ENCODE peak calls at places on chromosomes 7 and 10, in nine cellular contexts. H is lower lobe of right lung, J is A673, D is fibroblast of lung, W is astrocyte of the spinal cord, N is fibroblast of mammary gland, Z is adrenal gland, B is AG09309, K is fibroblast of villous mesenchyme. O is an unnamed sample.

GRCh38 chr10:123904834-123905409 is 13.3 kb upstream of the CPXM2 start:
- DNase-seq in H (no peak), J (no peak), D (no peak), W (no peak), N (no peak), Z (no peak), B (no peak), K (no peak), O (no peak)

GRCh38 chr10:82982110-82982608 is 1107.2 kb downstream of the NRG3 start:
- DNase-seq in H (no peak), J (no peak), D (peak), W (peak), N (peak), Z (no peak), B (peak), K (peak), O (peak)

GRCh38 chr10:2897619-2898508 is 169.5 kb upstream of the PFKP start:
- DNase-seq in H (no peak), J (peak), D (peak), W (no peak), N (no peak), Z (no peak), B (peak), K (no peak), O (no peak)

GRCh38 chr7:128407751-128408708 is 1.8 kb downstream of the IMPDH1 start:
- DNase-seq in H (no peak), J (peak), D (no peak), W (no peak), N (no peak), Z (no peak), B (no peak), K (peak), O (no peak)

GRCh38 chr10:7788640-7789335 is 811 bp downstream of the ATP5F1C start:
- DNase-seq in H (no peak), J (peak), D (peak), W (peak), N (peak), Z (peak), B (no peak), K (peak), O (peak)

GRCh38 chr10:34815174-34816066 is at the start of gene PARD3:
- DNase-seq in H (peak), J (peak), D (peak), W (peak), N (peak), Z (peak), B (no peak), K (peak), O (peak)

GRCh38 chr7:71237945-71238344 is 106.0 kb downstream of the GALNT17 start:
- DNase-seq in H (no peak), J (no peak), D (no peak), W (no peak), N (no peak), Z (no peak), B (no peak), K (no peak), O (no peak)

GRCh38 chr7:118352854-118353453 is 128.4 kb downstream of the ANKRD7 start:
- DNase-seq in H (no peak), J (peak), D (peak), W (peak), N (peak), Z (no peak), B (no peak), K (peak), O (peak)

GRCh38 chr7:136009488-136010079 is 32.4 kb upstream of the MTPN start:
- DNase-seq in H (no peak), J (peak), D (peak), W (peak), N (peak), Z (no peak), B (no peak), K (peak), O (peak)

GRCh38 chr10:51244739-51245138 is 170.5 kb downstream of the PRKG1 start:
- DNase-seq in H (no peak), J (no peak), D (peak), W (peak), N (peak), Z (peak), B (peak), K (peak), O (peak)

GRCh38 chr10:80443531-80443974 is 10.6 kb upstream of the TSPAN14 start:
- DNase-seq in H (no peak), J (no peak), D (no peak), W (no peak), N (no peak), Z (no peak), B (no peak), K (peak), O (peak)

GRCh38 chr7:25075459-25075858 is 49.6 kb downstream of the CYCS start:
- DNase-seq in H (no peak), J (peak), D (no peak), W (no peak), N (peak), Z (no peak), B (no peak), K (no peak), O (no peak)

GRCh38 chr7:155653773-155654172 is 9.3 kb downstream of the RBM33 start:
- DNase-seq in H (peak), J (no peak), D (peak), W (no peak), N (peak), Z (peak), B (peak), K (peak), O (peak)

GRCh38 chr10:95360122-95360715 is 69.4 kb upstream of the PDLIM1 start:
- DNase-seq in H (no peak), J (peak), D (peak), W (no peak), N (peak), Z (no peak), B (no peak), K (peak), O (peak)

GRCh38 chr7:46315891-46316290 is 394.8 kb upstream of the IGFBP3 start:
- DNase-seq in H (no peak), J (no peak), D (peak), W (peak), N (peak), Z (no peak), B (peak), K (peak), O (peak)

GRCh38 chr10:117449636-117450035 is 74.4 kb upstream of the PDZD8 start:
- DNase-seq in H (no peak), J (no peak), D (no peak), W (no peak), N (no peak), Z (no peak), B (no peak), K (no peak), O (peak)

GRCh38 chr10:126504051-126504760 is 115.9 kb upstream of the ADAM12 start:
- DNase-seq in H (no peak), J (peak), D (peak), W (peak), N (peak), Z (peak), B (peak), K (peak), O (peak)
- TF ChIP-seq CTCF in H (peak), J (peak), D (peak), W (peak), N (peak), Z (peak), B (peak), K (peak), O (peak)

GRCh38 chr7:120274899-120275298 is 1.9 kb downstream of the KCND2 start:
- DNase-seq in H (peak), J (no peak), D (no peak), W (no peak), N (no peak), Z (no peak), B (no peak), K (no peak), O (no peak)

GRCh38 chr7:120272261-120272895 is 597 bp upstream of the KCND2 start:
- DNase-seq in H (no peak), J (peak), D (peak), W (peak), N (peak), Z (peak), B (no peak), K (peak), O (peak)

GRCh38 chr7:120272896-120273475 is at the start of gene KCND2:
- DNase-seq in H (no peak), J (peak), D (no peak), W (no peak), N (peak), Z (no peak), B (no peak), K (peak), O (no peak)

GRCh38 chr7:120274482-120274881 is 1.5 kb downstream of the KCND2 start:
- DNase-seq in H (no peak), J (no peak), D (no peak), W (no peak), N (no peak), Z (no peak), B (no peak), K (no peak), O (no peak)

DNA sequence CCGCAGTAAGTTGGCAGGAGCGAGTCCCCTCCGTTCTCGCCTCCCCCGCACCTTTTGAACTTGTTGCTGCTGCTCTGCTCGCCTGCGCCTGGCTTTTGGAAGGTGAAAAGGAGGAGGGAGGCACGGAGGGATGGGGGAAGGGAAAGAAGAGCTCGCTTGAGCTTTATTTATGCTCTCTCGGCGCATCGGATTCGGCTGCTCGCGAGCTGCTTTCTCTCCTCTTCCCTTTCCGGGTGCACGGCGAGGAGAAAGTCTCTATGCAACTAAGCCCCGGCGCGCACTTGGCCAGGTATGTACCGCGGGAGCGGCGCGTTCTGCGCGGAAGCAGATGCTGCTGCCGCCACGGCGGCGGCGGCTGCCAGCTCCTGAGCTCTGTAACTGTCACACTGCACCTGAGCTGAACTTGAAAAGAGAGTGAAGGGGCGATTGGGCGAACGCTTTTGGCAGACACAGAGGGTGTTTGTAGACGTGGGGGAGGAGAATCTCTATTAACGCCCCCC is 551 bp downstream of the KCND2 start:
- DNase-seq in H (peak), J (peak), D (peak), W (peak), N (peak), Z (no peak), B (no peak), K (peak), O (peak)
- H3K4me3 ChIP-seq in H (peak), J (peak), D (peak), W (peak), N (peak), Z (no peak), B (peak), K (peak), O (peak)

GRCh38 chr7:115707684-115708341 is 322.8 kb downstream of the TFEC start:
- DNase-seq in H (no peak), J (peak), D (peak), W (no peak), N (no peak), Z (no peak), B (no peak), K (no peak), O (no peak)

GRCh38 chr7:115709664-115710063 is 320.9 kb downstream of the TFEC start:
- DNase-seq in H (no peak), J (no peak), D (no peak), W (no peak), N (no peak), Z (no peak), B (no peak), K (no peak), O (no peak)

GRCh38 chr7:115704884-115705283 is 325.7 kb downstream of the TFEC start:
- DNase-seq in H (no peak), J (no peak), D (no peak), W (no peak), N (no peak), Z (no peak), B (no peak), K (no peak), O (no peak)

GRCh38 chr7:115707236-115707635 is 323.3 kb downstream of the TFEC start:
- DNase-seq in H (no peak), J (peak), D (peak), W (peak), N (peak), Z (no peak), B (no peak), K (peak), O (peak)
- TF ChIP-seq CTCF in H (peak), J (peak), D (peak), W (peak), N (peak), Z (no peak), B (peak), K (peak), O (peak)

DNA sequence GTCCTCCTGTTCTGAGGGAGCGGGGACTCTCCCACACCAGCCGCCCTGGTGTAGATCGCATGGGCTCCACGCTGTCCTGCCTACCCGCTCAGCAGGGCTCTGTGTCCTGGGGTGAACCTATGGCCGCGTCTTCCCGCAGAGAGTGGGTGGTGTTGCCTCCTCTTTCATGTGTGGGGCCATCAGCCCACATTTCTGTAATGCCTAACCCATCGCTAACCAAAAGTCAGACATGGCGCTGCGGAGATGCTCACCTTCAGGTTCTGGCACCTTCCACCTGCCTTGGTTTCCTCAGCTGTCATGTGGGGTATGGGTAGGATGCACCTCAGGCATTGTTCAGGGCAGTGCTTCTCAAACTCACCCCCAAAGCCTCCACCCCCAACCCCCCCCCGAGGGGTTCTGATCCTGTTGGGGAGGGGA is 50.5 kb upstream of the CAMK2B start:
- DNase-seq in H (no peak), J (no peak), D (no peak), W (no peak), N (no peak), Z (no peak), B (no peak), K (no peak), O (no peak)
- H3K4me3 ChIP-seq in H (no peak), J (no peak), D (no peak), W (no peak), N (no peak), Z (no peak), B (no peak), K (no peak), O (no peak)

GRCh38 chr10:89954787-89955566 is 253.6 kb downstream of the KIF20B start:
- DNase-seq in H (no peak), J (no peak), D (no peak), W (peak), N (peak), Z (no peak), B (no peak), K (no peak), O (peak)
- TF ChIP-seq CTCF in H (peak), J (peak), D (peak), W (peak), N (peak), Z (peak), B (peak), K (peak), O (peak)

GRCh38 chr10:129579228-129579627 is 112.2 kb downstream of the MGMT start:
- DNase-seq in H (no peak), J (no peak), D (no peak), W (no peak), N (no peak), Z (no peak), B (no peak), K (no peak), O (no peak)

GRCh38 chr10:129583831-129584230 is 116.8 kb downstream of the MGMT start:
- DNase-seq in H (no peak), J (no peak), D (no peak), W (no peak), N (no peak), Z (no peak), B (no peak), K (no peak), O (no peak)

GRCh38 chr10:129580897-129581296 is 113.9 kb downstream of the MGMT start:
- DNase-seq in H (no peak), J (no peak), D (no peak), W (no peak), N (no peak), Z (no peak), B (no peak), K (no peak), O (no peak)

GRCh38 chr10:129581836-129582235 is 114.8 kb downstream of the MGMT start:
- DNase-seq in H (no peak), J (no peak), D (no peak), W (no peak), N (no peak), Z (no peak), B (no peak), K (no peak), O (no peak)

DNA sequence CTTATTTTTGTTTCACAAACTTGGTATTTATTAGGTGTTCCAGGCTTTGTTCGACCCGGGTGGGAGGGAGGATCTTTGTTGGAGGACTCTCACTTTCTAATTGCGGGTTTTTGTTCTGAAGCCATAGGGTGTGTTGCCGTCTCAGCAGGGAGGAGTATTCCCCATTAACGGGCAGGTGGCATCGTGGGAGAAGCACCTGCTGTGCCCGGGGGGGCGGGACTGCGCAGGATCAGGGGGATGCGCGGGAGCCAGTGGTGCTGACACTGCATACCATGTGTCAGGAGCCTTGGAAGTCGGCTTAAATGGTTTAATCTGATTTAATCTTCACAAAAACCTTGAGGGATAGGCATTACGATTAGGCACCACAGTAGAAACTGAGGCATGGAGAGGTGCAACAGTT is 113.0 kb downstream of the MGMT start:
- DNase-seq in H (no peak), J (no peak), D (no peak), W (no peak), N (no peak), Z (no peak), B (no peak), K (no peak), O (no peak)
- H3K4me3 ChIP-seq in H (no peak), J (no peak), D (no peak), W (no peak), N (no peak), Z (no peak), B (no peak), K (no peak), O (no peak)

DNA sequence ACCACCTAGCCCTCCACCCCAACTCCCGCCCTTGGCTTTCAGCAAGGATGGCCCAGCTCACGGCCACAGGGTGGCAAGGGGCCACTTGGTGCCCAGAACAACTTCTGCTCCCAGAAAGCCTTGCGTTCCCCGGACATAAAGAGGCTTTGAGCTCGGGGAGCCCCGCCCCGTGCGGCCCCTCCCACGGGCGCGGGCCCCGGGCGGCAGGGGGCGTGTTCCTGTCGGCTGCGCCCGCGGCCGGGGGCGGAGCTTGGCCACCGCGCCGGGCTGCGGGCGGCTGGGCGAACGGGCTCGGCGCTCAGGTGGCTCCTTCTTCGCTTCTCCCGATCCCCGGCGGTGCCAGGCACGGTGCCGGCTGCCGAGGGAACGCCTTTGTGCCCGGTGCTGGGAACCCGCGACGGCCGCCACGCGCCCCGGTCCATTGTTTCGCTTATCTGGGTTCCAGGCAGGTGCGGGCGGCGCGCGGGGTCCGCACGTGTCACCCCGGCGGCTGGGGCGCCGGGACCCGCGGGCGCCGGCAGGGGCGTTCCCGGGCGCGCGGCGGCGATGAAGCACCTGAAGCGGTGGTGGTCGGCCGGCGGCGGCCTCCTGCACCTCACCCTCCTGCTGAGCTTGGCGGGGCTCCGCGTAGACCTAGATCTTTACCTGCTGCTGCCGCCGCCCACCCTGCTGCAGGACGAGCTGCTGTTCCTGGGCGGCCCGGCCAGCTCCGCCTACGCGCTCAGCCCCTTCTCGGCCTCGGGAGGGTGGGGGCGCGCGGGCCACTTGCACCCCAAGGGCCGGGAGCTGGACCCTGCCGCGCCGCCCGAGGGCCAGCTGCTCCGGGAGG is at the start of gene NFE2L3:
- DNase-seq in H (peak), J (peak), D (peak), W (peak), N (peak), Z (peak), B (no peak), K (peak), O (peak)
- TF ChIP-seq CTCF in H (no peak), J (no peak), D (no peak), W (no peak), N (no peak), Z (no peak), B (no peak), K (peak), O (no peak)

O was measured in choroid plexus epithelial cell.